ENCODE peak calls at places on chromosomes 11 and 22, in four cellular contexts. G is GM10248, X is HFF-Myc, J is AG10803. S is an unnamed sample.

GRCh38 chr22:36893262-36893661 is 20.2 kb upstream of the CSF2RB start:
- DNase-seq in G (no peak), X (no peak), J (no peak), S (no peak)

GRCh38 chr11:57773026-57773598 is 11.5 kb downstream of the CTNND1 start:
- DNase-seq in J (no peak), G (no peak), X (no peak), S (no peak)

GRCh38 chr11:133945087-133945974 is 11.4 kb downstream of the IGSF9B start:
- DNase-seq in G (no peak), X (no peak), J (peak; percentile 36), S (no peak)

GRCh38 chr11:132349806-132350733 is 979.7 kb downstream of the NTM start:
- DNase-seq in J (peak; percentile 4), G (no peak), X (no peak), S (no peak)

GRCh38 chr11:94849836-94850235 is 81.7 kb downstream of the AMOTL1 start:
- DNase-seq in J (peak; percentile 60), X (no peak), G (no peak), S (no peak)

GRCh38 chr11:111001986-111002616 is 243.4 kb upstream of the POU2AF2 start:
- DNase-seq in X (peak; percentile 77), G (no peak), J (peak; percentile 83), S (no peak)

GRCh38 chr11:57514538-57515331 is 767 bp downstream of the SLC43A1 start:
- DNase-seq in G (peak; percentile 72), X (no peak), J (peak; percentile 21), S (no peak)

GRCh38 chr11:44346983-44347382 is 37.0 kb upstream of the ALX4 start:
- DNase-seq in J (no peak), G (no peak), X (no peak), S (no peak)

GRCh38 chr11:47243454-47243853 is 5.2 kb downstream of the ACP2 start:
- DNase-seq in J (no peak), X (no peak), G (no peak), S (no peak)

GRCh38 chr11:35859311-35859710 is 84.6 kb upstream of the LDLRAD3 start:
- DNase-seq in X (no peak), G (no peak), J (no peak), S (no peak)

GRCh38 chr11:64696045-64696444 is 27.0 kb downstream of the NRXN2 start:
- DNase-seq in X (no peak), J (no peak), G (no peak), S (no peak)

GRCh38 chr11:62264004-62264403 is 6.0 kb upstream of the SCGB2A2 start:
- DNase-seq in G (no peak), J (no peak), X (no peak), S (no peak)

GRCh38 chr11:124109377-124109776 is 5.9 kb upstream of the VWA5A start:
- DNase-seq in X (no peak), G (no peak), J (no peak), S (no peak)

GRCh38 chr22:32957093-32957835 is 100.9 kb downstream of the SYN3 start:
- DNase-seq in X (peak; percentile 41), J (peak; percentile 5), G (no peak), S (no peak)

GRCh38 chr11:77371646-77372045 is 70.2 kb upstream of the GDPD4 start:
- DNase-seq in G (no peak), J (no peak), X (no peak), S (no peak)

GRCh38 chr22:50399751-50400331 is 56.7 kb downstream of the PPP6R2 start:
- DNase-seq in X (no peak), J (peak; percentile 24), G (peak; percentile 56), S (no peak)
- TF ChIP-seq CTCF in X (peak; percentile 55), J (peak; percentile 48), G (peak; percentile 63), S (peak; percentile 50)

GRCh38 chr11:129375731-129376657 is at the start of gene BARX2:
- DNase-seq in X (peak; percentile 11), G (peak; percentile 42), J (peak; percentile 40), S (no peak)
- TF ChIP-seq CTCF in X (peak; percentile 50), G (peak; percentile 39), J (peak; percentile 38), S (peak; percentile 22)

GRCh38 chr11:72824020-72824419 is 9.8 kb downstream of the ATG16L2 start:
- DNase-seq in J (no peak), X (no peak), G (no peak), S (no peak)

GRCh38 chr11:72823105-72823804 is 9.0 kb downstream of the ATG16L2 start:
- DNase-seq in G (no peak), X (no peak), J (no peak), S (no peak)

GRCh38 chr11:72820439-72821139 is 6.4 kb downstream of the ATG16L2 start:
- DNase-seq in X (no peak), G (no peak), J (no peak), S (no peak)

GRCh38 chr11:72821221-72821919 is 7.2 kb downstream of the ATG16L2 start:
- DNase-seq in X (no peak), G (no peak), J (no peak), S (no peak)

GRCh38 chr11:72821920-72822799 is 7.9 kb downstream of the ATG16L2 start:
- DNase-seq in J (peak; percentile 76), X (no peak), G (peak; percentile 90), S (peak; percentile 45)
- TF ChIP-seq CTCF in J (no peak), X (peak; percentile 31), G (no peak), S (peak; percentile 21)

GRCh38 chr11:88101881-88102594 is 73.2 kb downstream of the RAB38 start:
- DNase-seq in J (peak; percentile 35), X (no peak), G (no peak), S (no peak)

GRCh38 chr11:88104408-88104807 is 70.8 kb downstream of the RAB38 start:
- DNase-seq in J (no peak), X (no peak), G (no peak), S (no peak)

GRCh38 chr11:88105952-88106351 is 69.3 kb downstream of the RAB38 start:
- DNase-seq in G (no peak), J (no peak), X (no peak), S (no peak)

GRCh38 chr11:88102595-88102929 is 72.7 kb downstream of the RAB38 start:
- DNase-seq in J (no peak), X (no peak), G (no peak), S (no peak)

DNA sequence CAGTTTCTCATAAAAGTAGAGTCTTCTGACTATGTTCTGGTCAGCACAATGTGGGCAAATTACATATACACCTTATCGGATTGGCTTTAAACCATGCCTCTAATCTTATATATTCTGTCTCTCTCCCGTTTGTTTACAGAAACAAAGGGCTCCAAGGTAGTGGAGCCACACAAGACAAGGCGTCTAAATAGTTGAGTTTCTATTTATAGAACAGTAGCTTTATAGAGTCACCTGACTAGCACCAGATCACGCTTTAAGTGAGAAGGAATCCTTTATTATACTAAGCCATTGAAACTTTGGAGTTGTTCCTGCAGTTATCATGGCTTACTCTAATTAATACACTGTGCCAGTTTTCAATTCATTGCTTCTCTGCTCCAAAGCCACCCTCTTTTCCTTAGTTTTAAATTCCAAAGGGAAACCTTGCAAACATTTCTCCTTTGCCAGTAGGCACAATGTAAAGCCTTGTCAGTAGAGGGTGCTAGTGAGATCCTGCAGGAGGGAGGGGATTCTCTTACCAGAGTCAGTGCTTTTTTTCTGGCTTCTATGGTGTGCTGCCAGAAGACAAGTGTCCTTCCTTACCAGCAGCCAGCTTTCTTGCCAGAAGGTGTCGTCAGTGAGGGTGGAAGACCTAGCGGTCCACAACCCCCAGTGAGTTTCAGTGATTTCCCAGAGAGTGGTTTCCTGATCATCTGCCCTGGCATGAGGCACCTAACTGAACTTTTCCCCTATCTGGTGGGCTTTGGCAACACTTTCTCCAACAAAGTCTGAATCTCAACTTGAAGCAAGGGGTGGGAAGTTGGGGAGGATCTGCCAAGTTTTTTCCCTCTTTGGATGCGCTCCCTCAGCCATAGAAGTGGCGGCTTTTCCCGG is 71.7 kb downstream of the RAB38 start:
- DNase-seq in G (peak; percentile 25), X (peak; percentile 29), J (peak; percentile 51), S (peak; percentile 55)
- TF ChIP-seq CTCF in G (peak; percentile 70), X (peak; percentile 68), J (peak; percentile 72), S (peak; percentile 92)

DNA sequence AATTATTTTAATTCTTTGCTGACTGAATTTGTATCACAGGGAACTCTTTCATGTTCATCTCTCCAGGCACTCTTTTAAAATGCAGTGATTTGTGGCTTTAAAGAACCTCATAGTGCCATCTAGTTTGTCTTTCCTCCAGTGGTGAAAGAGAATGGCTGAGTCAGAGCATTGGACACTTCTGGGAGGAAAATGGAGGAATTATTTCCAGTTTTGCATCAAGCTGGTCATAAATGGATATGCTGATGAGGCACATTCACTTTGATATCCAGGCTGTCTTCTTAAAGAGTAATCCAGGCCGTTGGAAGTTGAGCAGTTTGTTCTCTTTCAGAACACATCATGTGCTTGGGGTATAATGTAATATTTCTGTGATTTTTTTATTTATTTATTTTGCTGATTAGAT is 273.7 kb downstream of the DDX10 start:
- DNase-seq in X (no peak), J (no peak), G (no peak), S (no peak)
- TF ChIP-seq CTCF in X (no peak), J (no peak), G (no peak), S (no peak)

GRCh38 chr22:50145741-50146439 is 24.6 kb upstream of the PANX2 start:
- DNase-seq in G (no peak), J (no peak), X (no peak), S (no peak)

GRCh38 chr22:50141891-50142363 is 28.6 kb upstream of the PANX2 start:
- DNase-seq in J (no peak), G (no peak), X (no peak), S (no peak)

GRCh38 chr22:50143096-50143495 is 27.4 kb upstream of the PANX2 start:
- DNase-seq in G (no peak), J (no peak), X (no peak), S (no peak)

GRCh38 chr22:50146440-50147228 is 23.9 kb upstream of the PANX2 start:
- DNase-seq in G (peak; percentile 61), J (peak; percentile 72), X (no peak), S (no peak)

GRCh38 chr22:50144005-50144614 is 26.4 kb upstream of the PANX2 start:
- DNase-seq in G (no peak), X (no peak), J (no peak), S (no peak)
- TF ChIP-seq CTCF in G (no peak), X (no peak), J (no peak), S (no peak)